ENCODE peak calls at places on chromosomes 16 and 17, in four cellular contexts. Y, D, E and Z are unnamed samples.

GRCh38 chr16:53417011-53417410 is 17.3 kb upstream of the RBL2 start:
- DNase-seq in Y (peak; percentile 85), D (no peak), E (no peak), Z (no peak)

GRCh38 chr16:84043486-84044107 is 1.0 kb upstream of the SLC38A8 start:
- DNase-seq in Y (peak; percentile 80), D (no peak), E (no peak), Z (no peak)

GRCh38 chr17:53353919-53354351 is 468.8 kb upstream of the KIF2B start:
- DNase-seq in Y (no peak), D (no peak), E (no peak), Z (peak; percentile 72)

GRCh38 chr16:1474047-1474446 is 781 bp downstream of the CLCN7 start:
- DNase-seq in Y (no peak), D (no peak), E (no peak), Z (no peak)

GRCh38 chr16:54282923-54283734 is 3.5 kb downstream of the IRX3 start:
- DNase-seq in Y (peak; percentile 79), D (no peak), E (no peak), Z (no peak)

GRCh38 chr16:88761143-88761534 is 23.9 kb downstream of the PIEZO1 start:
- DNase-seq in Y (no peak), D (no peak), E (no peak), Z (no peak)

GRCh38 chr16:70691223-70692129 is 5.6 kb upstream of the MTSS2 start:
- DNase-seq in Y (peak; percentile 100), D (peak; percentile 74), E (peak; percentile 93), Z (peak; percentile 75)

GRCh38 chr17:60141111-60142018 is 8.4 kb upstream of the CA4 start:
- DNase-seq in Y (peak; percentile 85), D (no peak), E (no peak), Z (no peak)

GRCh38 chr16:55393976-55394375 is 70.0 kb downstream of the IRX6 start:
- DNase-seq in Y (no peak), D (no peak), E (peak; percentile 25), Z (no peak)

GRCh38 chr17:80599546-80600305 is 55.1 kb downstream of the RPTOR start:
- DNase-seq in Y (no peak), D (no peak), E (no peak), Z (no peak)

GRCh38 chr16:86085161-86085611 is 186.2 kb downstream of the IRF8 start:
- DNase-seq in Y (no peak), D (no peak), E (no peak), Z (no peak)

GRCh38 chr17:47703191-47703591 is 9.2 kb downstream of the TBKBP1 start:
- DNase-seq in Y (peak; percentile 35), D (peak; percentile 73), E (no peak), Z (no peak)

GRCh38 chr17:81720267-81721071 is 8.4 kb downstream of the SLC25A10 start:
- DNase-seq in Y (peak; percentile 81), D (peak; percentile 29), E (no peak), Z (no peak)
- H3K27me3 ChIP-seq in Y (peaks cover 8% of the 10 kb centered on the region), D (no peaks in the 10 kb centered on the region), E (peaks cover 12% of the 10 kb centered on the region), Z (no peaks in the 10 kb centered on the region)

GRCh38 chr16:67935096-67935401 is 1.6 kb downstream of the PSMB10 start:
- DNase-seq in Y (peak; percentile 91), D (no peak), E (no peak), Z (no peak)

GRCh38 chr16:67935402-67936123 is 1.1 kb downstream of the PSMB10 start:
- DNase-seq in Y (peak; percentile 100), D (peak; percentile 96), E (peak; percentile 95), Z (peak; percentile 92)

GRCh38 chr16:67936124-67936875 is at the start of gene PSMB10:
- DNase-seq in Y (peak; percentile 95), D (peak; percentile 74), E (peak; percentile 51), Z (peak; percentile 35)

GRCh38 chr16:67933805-67934204 is 2.1 kb upstream of the CTRL start:
- DNase-seq in Y (peak; percentile 75), D (no peak), E (no peak), Z (no peak)

DNA sequence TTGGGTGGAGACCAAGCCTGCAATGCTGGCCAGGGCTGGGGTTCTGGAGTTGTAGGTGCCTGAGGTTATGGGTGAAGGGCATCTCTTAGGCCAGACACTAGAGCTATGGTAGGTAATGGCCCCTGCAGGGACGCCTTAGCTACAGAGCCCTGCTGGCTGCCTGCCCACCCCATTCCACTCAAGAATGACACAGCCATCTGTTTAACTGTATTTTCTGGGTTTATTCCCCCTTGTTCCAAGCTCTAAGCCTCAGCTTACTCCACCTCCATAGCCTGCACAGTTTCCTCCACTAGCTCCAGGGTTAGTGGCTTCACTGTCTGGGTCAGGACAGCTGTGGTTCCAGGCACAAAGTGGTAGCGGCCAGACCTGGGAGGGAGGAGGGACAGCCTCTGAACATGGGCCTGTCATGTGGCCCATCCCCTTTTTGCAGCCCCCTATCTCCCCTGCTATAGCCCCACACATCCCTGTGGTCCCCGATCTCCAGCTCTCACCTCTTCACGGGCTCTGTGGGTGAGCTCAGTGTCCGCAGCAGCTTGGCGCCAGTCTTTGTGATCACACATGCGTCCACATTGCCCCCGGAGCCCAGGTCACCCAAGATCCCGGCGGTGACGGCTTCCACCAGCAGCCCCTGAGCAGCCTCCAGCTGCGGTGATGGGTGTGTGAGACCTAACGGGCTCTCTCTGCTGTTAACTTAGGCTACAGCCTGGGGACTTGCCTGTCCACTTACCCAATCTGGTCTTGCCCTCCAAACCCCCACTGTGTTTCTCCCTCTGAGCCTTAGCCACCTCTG is 2.1 kb downstream of the PSMB10 start:
- DNase-seq in Y (peak; percentile 88), D (peak; percentile 59), E (no peak), Z (no peak)
- H3K4me3 ChIP-seq in Y (peak overlapping the region; percentile 100), D (peak overlapping the region; percentile 96), E (peak overlapping the region; percentile 94), Z (peak overlapping the region; percentile 98)

GRCh38 chr17:42305543-42306384 is 17.5 kb downstream of the STAT5A start:
- DNase-seq in Y (peak; percentile 71), D (peak; percentile 69), E (no peak), Z (no peak)

GRCh38 chr17:42304187-42305030 is 16.1 kb downstream of the STAT5A start:
- DNase-seq in Y (no peak), D (no peak), E (no peak), Z (no peak)

GRCh38 chr17:42309142-42309541 is 20.8 kb downstream of the STAT5A start:
- DNase-seq in Y (no peak), D (no peak), E (no peak), Z (no peak)

GRCh38 chr17:42306385-42306667 is 18.0 kb downstream of the STAT5A start:
- DNase-seq in Y (peak; percentile 35), D (no peak), E (no peak), Z (no peak)

GRCh38 chr17:42307362-42307927 is 19.1 kb downstream of the STAT5A start:
- DNase-seq in Y (peak; percentile 51), D (no peak), E (no peak), Z (no peak)
- H3K36me3 ChIP-seq in Y (peaks cover 11% of the 10 kb centered on the region), D (no peaks in the 10 kb centered on the region), E (peaks cover 48% of the 10 kb centered on the region), Z (peaks cover 14% of the 10 kb centered on the region)

GRCh38 chr17:58250344-58251011 is 12.1 kb downstream of the LPO start:
- DNase-seq in Y (no peak), D (no peak), E (no peak), Z (no peak)
- H3K27me3 ChIP-seq in Y (peaks cover 30% of the 10 kb centered on the region), D (no peaks in the 10 kb centered on the region), E (peaks cover 68% of the 10 kb centered on the region), Z (peaks cover 3% of the 10 kb centered on the region)

GRCh38 chr16:57798267-57798810 is 4.0 kb downstream of the KIFC3 start:
- DNase-seq in Y (peak; percentile 79), D (no peak), E (no peak), Z (no peak)

GRCh38 chr16:57798953-57799618 is 3.2 kb downstream of the KIFC3 start:
- DNase-seq in Y (no peak), D (no peak), E (no peak), Z (no peak)

GRCh38 chr16:57795431-57795878 is 6.8 kb downstream of the KIFC3 start:
- DNase-seq in Y (peak; percentile 95), D (no peak), E (no peak), Z (peak; percentile 72)

GRCh38 chr16:57797526-57798266 is 4.6 kb downstream of the KIFC3 start:
- DNase-seq in Y (no peak), D (no peak), E (no peak), Z (no peak)

GRCh38 chr16:57797216-57797525 is 5.1 kb downstream of the KIFC3 start:
- DNase-seq in Y (no peak), D (no peak), E (no peak), Z (no peak)
- H3K4me3 ChIP-seq in Y (no peak overlapping the region), D (no peak overlapping the region), E (no peak overlapping the region), Z (no peak overlapping the region)

GRCh38 chr16:64398795-64399194 is 723.1 kb downstream of the CDH11 start:
- DNase-seq in Y (no peak), D (no peak), E (no peak), Z (no peak)

GRCh38 chr16:64397042-64397441 is 724.8 kb downstream of the CDH11 start:
- DNase-seq in Y (no peak), D (no peak), E (no peak), Z (no peak)

GRCh38 chr16:64394061-64394460 is 727.8 kb downstream of the CDH11 start:
- DNase-seq in Y (no peak), D (no peak), E (no peak), Z (no peak)

GRCh38 chr16:64403352-64403751 is 718.5 kb downstream of the CDH11 start:
- DNase-seq in Y (no peak), D (no peak), E (no peak), Z (no peak)

GRCh38 chr16:64397945-64398508 is 723.8 kb downstream of the CDH11 start:
- DNase-seq in Y (no peak), D (no peak), E (no peak), Z (no peak)
- H3K36me3 ChIP-seq in Y (no peaks in the 10 kb centered on the region), D (no peaks in the 10 kb centered on the region), E (no peaks in the 10 kb centered on the region), Z (no peaks in the 10 kb centered on the region)